ENCODE peak calls at places on chromosomes 6 and 20, in four cellular contexts. U, W, G and S are unnamed samples.
A peak's percentile ranks its signal among the peaks of the same experiment; 100 is the strongest.

GRCh38 chr6:13474360-13474759 is 13.0 kb downstream of the GFOD1 start:
- DNase-seq in U (no peak), G (no peak), W (no peak), S (no peak)

GRCh38 chr6:17485181-17485580 is 91.8 kb downstream of the CAP2 start:
- DNase-seq in G (no peak), U (no peak), W (no peak), S (no peak)

GRCh38 chr6:90411292-90411781 is 114.7 kb upstream of the BACH2 start:
- DNase-seq in G (peak; percentile 65), W (no peak), U (no peak), S (no peak)

GRCh38 chr20:19990911-19991707 is 26.1 kb upstream of the NAA20 start:
- DNase-seq in U (no peak), W (no peak), G (no peak), S (no peak)

GRCh38 chr6:3489032-3489757 is 32.3 kb upstream of the SLC22A23 start:
- DNase-seq in W (no peak), G (no peak), U (no peak), S (no peak)

GRCh38 chr20:59976196-59976847 is 18.1 kb downstream of the CDH26 start:
- DNase-seq in W (no peak), U (no peak), G (no peak), S (no peak)

GRCh38 chr6:21780601-21781000 is 187.1 kb downstream of the SOX4 start:
- DNase-seq in G (no peak), W (no peak), U (no peak), S (no peak)

GRCh38 chr20:22729180-22729579 is 144.8 kb upstream of the FOXA2 start:
- DNase-seq in U (no peak), G (no peak), W (no peak), S (no peak)

GRCh38 chr6:129029778-129030177 is 146.8 kb downstream of the LAMA2 start:
- DNase-seq in U (no peak), G (no peak), W (no peak), S (no peak)

GRCh38 chr20:24100370-24101011 is 111.9 kb upstream of the GGTLC1 start:
- DNase-seq in W (no peak), G (peak; percentile 65), U (peak; percentile 54), S (peak; percentile 20)

GRCh38 chr6:27188206-27188884 is 59.2 kb upstream of the PRSS16 start:
- DNase-seq in W (peak; percentile 53), G (peak; percentile 80), U (peak; percentile 37), S (peak; percentile 66)

GRCh38 chr6:79864001-79864400 is 83.4 kb downstream of the ELOVL4 start:
- DNase-seq in W (no peak), G (no peak), U (no peak), S (no peak)

GRCh38 chr6:17863971-17864754 is 123.3 kb downstream of the KIF13A start:
- DNase-seq in G (no peak), U (peak; percentile 45), W (peak; percentile 24), S (no peak)

DNA sequence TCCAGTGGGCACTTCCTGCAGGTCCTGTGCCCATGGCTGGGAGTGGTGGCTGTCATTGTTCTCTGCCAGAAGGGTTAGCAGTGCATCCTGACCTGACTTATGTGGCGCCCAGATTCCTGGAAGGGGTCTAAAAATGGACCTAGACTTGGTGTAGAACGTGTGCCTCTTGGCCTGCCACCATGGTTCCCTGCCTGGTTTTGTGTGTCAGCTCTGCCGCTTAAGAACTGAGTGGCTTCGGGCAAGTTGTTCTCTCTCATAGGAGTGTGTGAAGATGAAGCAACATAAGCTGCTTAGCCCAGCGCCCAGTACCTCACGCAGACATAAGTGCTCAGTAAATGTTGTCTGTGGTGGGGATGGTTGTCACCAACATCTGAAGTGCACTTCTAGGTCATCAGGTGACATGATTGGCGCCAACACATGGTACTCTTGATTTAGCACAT is 52.1 kb downstream of the PTPN1 start:
- DNase-seq in G (no peak), U (no peak), W (no peak), S (no peak)
- TF ChIP-seq POLR2A in G (no peak), U (no peak), W (no peak), S (no peak)

GRCh38 chr6:52663935-52664184 is 7.1 kb upstream of the TMEM14A start:
- DNase-seq in U (no peak), G (no peak), W (no peak), S (no peak)

GRCh38 chr6:52664991-52665686 is 5.8 kb upstream of the TMEM14A start:
- DNase-seq in U (no peak), G (no peak), W (no peak), S (no peak)

GRCh38 chr6:52667572-52667971 is 3.3 kb upstream of the TMEM14A start:
- DNase-seq in G (no peak), W (no peak), U (no peak), S (no peak)

GRCh38 chr6:52664185-52664990 is 6.5 kb upstream of the TMEM14A start:
- DNase-seq in G (peak; percentile 95), W (peak; percentile 91), U (peak; percentile 91), S (peak; percentile 91)

GRCh38 chr6:52666523-52666922 is 4.4 kb upstream of the TMEM14A start:
- DNase-seq in W (no peak), G (no peak), U (no peak), S (no peak)
- H3K27ac ChIP-seq in W (no peak overlapping the region), G (no peak overlapping the region), U (no peak overlapping the region), S (no peak overlapping the region)

GRCh38 chr6:31633447-31633846 is 12.9 kb downstream of the PRRC2A start:
- DNase-seq in U (no peak), G (no peak), W (no peak), S (no peak)

GRCh38 chr6:31634131-31634530 is 13.6 kb downstream of the PRRC2A start:
- DNase-seq in G (no peak), U (no peak), W (no peak), S (no peak)

GRCh38 chr6:31632279-31632946 is 11.9 kb downstream of the PRRC2A start:
- DNase-seq in W (no peak), G (no peak), U (no peak), S (no peak)

GRCh38 chr6:31636698-31637596 is 15.5 kb downstream of the BAG6 start:
- DNase-seq in U (no peak), W (no peak), G (no peak), S (no peak)

DNA sequence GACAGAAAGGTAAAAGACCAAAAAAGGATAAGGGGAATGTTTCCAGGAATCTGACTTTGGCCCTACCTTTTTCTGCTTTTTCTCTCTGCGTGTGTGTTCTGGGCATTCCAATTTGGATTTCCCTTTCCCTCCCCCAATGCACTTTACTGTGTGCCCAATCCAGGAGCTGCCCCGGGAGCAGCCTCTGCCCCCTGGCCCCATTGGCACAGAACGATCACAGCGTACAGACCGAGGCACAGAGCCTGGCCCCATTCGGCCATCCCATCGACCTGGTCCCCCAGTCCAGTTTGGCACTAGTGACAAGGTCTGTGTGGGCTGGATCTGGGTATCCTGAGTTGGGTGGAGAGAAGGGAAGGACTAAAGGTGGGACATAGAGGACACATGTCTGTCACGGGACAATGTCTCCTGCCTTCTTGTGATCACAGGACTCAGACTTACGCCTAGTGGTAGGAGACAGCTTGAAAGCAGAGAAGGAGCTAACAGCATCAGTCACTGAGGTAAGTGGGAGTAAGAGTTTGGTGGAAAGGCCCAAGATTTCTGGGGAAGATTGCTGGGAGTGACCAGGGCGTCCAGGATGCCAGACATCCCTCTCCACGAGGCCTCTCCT is 14.6 kb downstream of the PRRC2A start:
- DNase-seq in W (no peak), G (no peak), U (no peak), S (no peak)
- TF ChIP-seq POLR2A in W (no peak), G (no peak), U (no peak), S (no peak)

DNA sequence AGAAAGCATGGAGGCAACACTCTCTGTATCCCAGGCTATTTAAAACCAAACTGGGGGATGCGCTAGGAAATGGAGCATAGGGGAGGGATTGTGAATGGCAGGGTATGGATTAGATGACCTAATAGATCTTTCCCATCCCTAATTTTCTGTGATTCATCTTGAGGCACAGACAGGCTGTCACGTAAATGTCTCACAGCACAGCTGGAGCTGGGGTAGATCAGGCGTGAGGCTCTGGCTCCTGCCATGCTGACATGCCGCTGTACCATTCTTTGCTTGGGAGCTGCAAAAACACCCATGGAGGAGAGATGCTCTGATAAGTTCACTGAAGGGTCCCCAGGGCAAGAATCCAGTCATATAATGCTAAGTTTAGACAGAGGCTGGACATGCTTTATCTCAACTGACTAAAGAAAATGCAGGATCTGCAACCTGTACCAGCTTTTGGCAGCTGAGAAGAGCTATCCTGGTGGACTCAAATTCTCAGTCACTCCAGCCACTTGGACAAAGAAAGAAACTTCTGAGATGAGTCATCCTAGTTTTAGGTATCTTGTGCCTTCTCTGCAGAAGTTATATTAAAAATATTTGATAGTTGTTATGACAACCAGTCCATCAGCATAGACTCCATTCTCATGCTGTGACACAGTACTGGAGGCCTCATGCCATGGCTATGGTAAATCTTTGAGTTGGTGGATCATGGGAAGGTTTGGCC is 185.1 kb upstream of the RAB32 start:
- DNase-seq in U (no peak), G (no peak), W (no peak), S (no peak)
- H3K27ac ChIP-seq in U (no peak overlapping the region), G (no peak overlapping the region), W (no peak overlapping the region), S (no peak overlapping the region)

GRCh38 chr6:53310751-53311585 is 37.8 kb downstream of the ELOVL5 start:
- DNase-seq in U (no peak), W (no peak), G (no peak), S (no peak)
- TF ChIP-seq POLR2A in U (no peak), W (no peak), G (no peak), S (no peak)

DNA sequence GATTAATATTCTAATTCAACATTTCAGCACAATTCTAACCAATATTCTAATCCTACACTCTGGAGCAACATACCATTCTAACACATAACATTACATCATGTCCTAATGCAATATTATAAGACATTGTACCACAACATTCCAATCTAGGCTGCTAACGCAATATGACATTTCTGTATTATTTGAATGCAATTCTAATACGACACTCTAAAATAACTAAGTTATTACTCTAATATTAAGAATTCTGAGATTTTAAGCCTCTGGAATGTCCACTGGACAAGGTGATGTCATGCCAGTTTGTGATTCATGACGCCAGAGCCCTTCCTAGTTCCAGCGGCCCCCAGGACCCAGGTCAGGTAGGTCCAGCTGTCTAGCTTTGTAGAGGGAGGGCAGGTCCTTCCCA is 69.7 kb upstream of the SIRPA start:
- DNase-seq in G (no peak), W (no peak), U (no peak), S (no peak)
- H3K27ac ChIP-seq in G (no peak overlapping the region), W (no peak overlapping the region), U (no peak overlapping the region), S (no peak overlapping the region)